ENCODE peak calls at places on chromosomes 11 and 22, in ten cellular contexts. W is cardiac muscle cell; B is anterior cingulate cortex; I is neural crest cell; U is left cardiac atrium; R is osteocyte; A is activated T-cell treated with anti-CD3 and anti-CD28 coated beads, Interleukin-2, amount 50 U/mL, for 48 hours; Z is brain microvascular endothelial cell; D is nephron progenitor cell; Q is stimulated activated CD4-positive, alpha-beta T cell treated with anti-CD3 and anti-CD28 coated beads, Interleukin-12 subunit alpha, Interleukin-12 subunit beta, amount 100 ng/mL, for 48 hours. L is an unnamed sample.

GRCh38 chr11:123450593-123450992 is 20.5 kb downstream of the GRAMD1B start:
- DNase-seq in W (peak; percentile 87), B (no peak), I (no peak), U (no peak), R (no peak), A (no peak), Z (no peak), D (no peak), Q (no peak), L (no peak)

GRCh38 chr22:46315976-46316375 is 19.3 kb downstream of the GTSE1 start:
- DNase-seq in W (no peak), B (no peak), I (no peak), U (no peak), R (no peak), A (no peak), Z (no peak), D (no peak), Q (no peak), L (no peak)

GRCh38 chr11:119511601-119512000 is 88.6 kb upstream of the THY1 start:
- DNase-seq in W (no peak), B (no peak), I (no peak), U (no peak), R (no peak), A (no peak), Z (no peak), D (no peak), Q (no peak), L (no peak)

GRCh38 chr11:86632499-86633269 is 39.7 kb downstream of the ME3 start:
- DNase-seq in W (peak; percentile 88), B (no peak), I (no peak), U (no peak), R (peak; percentile 90), A (peak; percentile 65), Z (peak; percentile 98), D (no peak), Q (peak; percentile 46), L (no peak)

GRCh38 chr11:68798221-68798813 is 43.4 kb downstream of the CPT1A start:
- DNase-seq in W (peak; percentile 31), B (no peak), I (peak; percentile 74), U (no peak), R (no peak), A (peak; percentile 66), Z (no peak), D (peak; percentile 74), Q (peak; percentile 8), L (no peak)

GRCh38 chr11:8168485-8169257 is at the start of gene RIC3:
- DNase-seq in W (no peak), B (peak; percentile 56), I (peak; percentile 4), U (peak; percentile 57), R (no peak), A (peak; percentile 61), Z (no peak), D (peak; percentile 53), Q (peak; percentile 15), L (peak; percentile 31)

GRCh38 chr11:74226907-74227306 is 55.8 kb downstream of the PPME1 start:
- DNase-seq in W (no peak), B (no peak), I (no peak), U (no peak), R (no peak), A (no peak), Z (no peak), D (no peak), Q (no peak), L (no peak)

GRCh38 chr11:24400059-24400665 is 96.7 kb upstream of the LUZP2 start:
- DNase-seq in W (no peak), B (no peak), I (no peak), U (no peak), R (no peak), A (no peak), Z (no peak), D (no peak), Q (no peak), L (no peak)

GRCh38 chr11:64534391-64534801 is 56.6 kb upstream of the SLC22A12 start:
- DNase-seq in W (no peak), B (no peak), I (no peak), U (no peak), R (no peak), A (no peak), Z (no peak), D (no peak), Q (no peak), L (no peak)

GRCh38 chr11:31788066-31788465 is 23.1 kb downstream of the PAX6 start:
- DNase-seq in W (no peak), B (no peak), I (no peak), U (no peak), R (no peak), A (no peak), Z (no peak), D (no peak), Q (no peak), L (no peak)

GRCh38 chr22:44711701-44712100 is 9.7 kb downstream of the PRR5 start:
- DNase-seq in W (no peak), B (no peak), I (no peak), U (no peak), R (no peak), A (no peak), Z (no peak), D (no peak), Q (no peak), L (no peak)

GRCh38 chr11:94635072-94635471 is 67.9 kb downstream of the PIWIL4 start:
- DNase-seq in W (no peak), B (no peak), I (no peak), U (no peak), R (peak; percentile 36), A (no peak), Z (no peak), D (no peak), Q (no peak), L (no peak)

GRCh38 chr11:65434667-65435179 is 12.1 kb downstream of the NEAT1 start:
- DNase-seq in W (no peak), B (no peak), I (no peak), U (no peak), R (peak; percentile 21), A (no peak), Z (no peak), D (no peak), Q (no peak), L (no peak)

GRCh38 chr22:38947321-38948112 is 9.9 kb upstream of the APOBEC3A start:
- DNase-seq in W (no peak), B (no peak), I (no peak), U (no peak), R (no peak), A (no peak), Z (no peak), D (no peak), Q (peak; percentile 46), L (no peak)

GRCh38 chr11:61924016-61924360 is 6.6 kb upstream of the RAB3IL1 start:
- DNase-seq in W (no peak), B (no peak), I (no peak), U (no peak), R (no peak), A (no peak), Z (no peak), D (no peak), Q (no peak), L (no peak)

GRCh38 chr11:28289444-28289843 is 181.3 kb downstream of the METTL15 start:
- DNase-seq in W (no peak), B (no peak), I (no peak), U (no peak), R (no peak), A (no peak), Z (peak; percentile 22), D (no peak), Q (no peak), L (no peak)

GRCh38 chr11:30823119-30823518 is 237.0 kb upstream of the MPPED2 start:
- DNase-seq in W (no peak), B (no peak), I (no peak), U (no peak), R (no peak), A (no peak), Z (no peak), D (no peak), Q (no peak), L (no peak)

GRCh38 chr11:70581991-70582885 is 183.9 kb downstream of the CTTN start:
- DNase-seq in W (no peak), B (no peak), I (no peak), U (no peak), R (no peak), A (no peak), Z (no peak), D (no peak), Q (no peak), L (no peak)

GRCh38 chr11:38345286-38345685 is 1747.2 kb upstream of the RAG2 start:
- DNase-seq in W (no peak), B (no peak), I (no peak), U (no peak), R (no peak), A (no peak), Z (peak; percentile 16), D (no peak), Q (no peak), L (no peak)

GRCh38 chr11:111206472-111206871 is 39.1 kb upstream of the POU2AF2 start:
- DNase-seq in W (peak; percentile 64), B (no peak), I (no peak), U (no peak), R (no peak), A (no peak), Z (peak; percentile 52), D (no peak), Q (no peak), L (no peak)

GRCh38 chr22:30115705-30116104 is 35.4 kb downstream of the HORMAD2 start:
- DNase-seq in W (peak; percentile 6), B (no peak), I (no peak), U (no peak), R (no peak), A (no peak), Z (no peak), D (no peak), Q (no peak), L (no peak)

GRCh38 chr22:29833392-29833949 is 4.6 kb downstream of the ASCC2 start:
- DNase-seq in W (no peak), B (no peak), I (no peak), U (no peak), R (no peak), A (no peak), Z (no peak), D (no peak), Q (no peak), L (no peak)

GRCh38 chr11:116808262-116809175 is 14.6 kb downstream of the APOA4 start:
- DNase-seq in W (peak; percentile 84), B (no peak), I (no peak), U (no peak), R (no peak), A (no peak), Z (peak; percentile 56), D (no peak), Q (no peak), L (peak; percentile 48)